ENCODE peak calls at places on chromosomes 6 and 20, in four cellular contexts. E is mammary epithelial cell, X is dermis microvascular lymphatic vessel endothelial cell, U is H54. B is an unnamed sample.

GRCh38 chr6:100488231-100488630 is 23.5 kb upstream of the SIM1 start:
- DNase-seq in U (no peak), E (no peak), X (no peak), B (no peak)

GRCh38 chr6:71326611-71327010 is 38.0 kb downstream of the OGFRL1 start:
- DNase-seq in E (no peak), X (no peak), U (no peak), B (no peak)

GRCh38 chr6:90409700-90410099 is 113.1 kb upstream of the BACH2 start:
- DNase-seq in X (no peak), E (no peak), U (no peak), B (no peak)

GRCh38 chr6:72037006-72037405 is 150.7 kb downstream of the RIMS1 start:
- DNase-seq in X (no peak), E (no peak), U (no peak), B (no peak)

GRCh38 chr20:38304845-38305447 is 990 bp downstream of the BPI start:
- DNase-seq in E (peak), U (peak), X (peak), B (no peak)

GRCh38 chr6:109834131-109834530 is 143.0 kb downstream of the FIG4 start:
- DNase-seq in X (no peak), U (no peak), E (no peak), B (no peak)

GRCh38 chr6:14384175-14384949 is 266.8 kb downstream of the CD83 start:
- DNase-seq in X (no peak), U (no peak), E (peak), B (no peak)

GRCh38 chr20:3045042-3045815 is 623 bp upstream of the MRPS26 start:
- DNase-seq in U (peak), X (no peak), E (peak), B (peak)

GRCh38 chr6:157120523-157121232 is 202.6 kb downstream of the TMEM242 start:
- DNase-seq in X (no peak), U (no peak), E (no peak), B (no peak)

GRCh38 chr6:64580346-64580745 is 944.7 kb downstream of the PHF3 start:
- DNase-seq in E (peak), X (no peak), U (no peak), B (no peak)

GRCh38 chr6:46190889-46191288 is 20.1 kb upstream of the ENPP5 start:
- DNase-seq in U (no peak), X (no peak), E (no peak), B (no peak)

GRCh38 chr20:49594143-49594928 is 26.4 kb upstream of the PTGIS start:
- DNase-seq in X (no peak), U (no peak), E (peak), B (no peak)

GRCh38 chr6:18293192-18293904 is 29.0 kb upstream of the DEK start:
- DNase-seq in X (no peak), U (peak), E (peak), B (peak)

GRCh38 chr20:17648782-17649730 is 33.0 kb downstream of the RRBP1 start:
- DNase-seq in X (peak), U (no peak), E (no peak), B (no peak)

GRCh38 chr6:111997863-111998191 is 56.1 kb upstream of the CCN6 start:
- DNase-seq in E (no peak), X (no peak), U (no peak), B (no peak)

GRCh38 chr6:1039746-1040145 is 272.2 kb upstream of the FOXQ1 start:
- DNase-seq in X (no peak), E (peak), U (no peak), B (no peak)

B was measured in SJSA1.